ENCODE peak calls at places on chromosome 14, in ten cellular contexts. H is cardiac fibroblast; N is ureter; X is stomach; C is stimulated activated CD8-positive, alpha-beta memory T cell treated with anti-CD3 and anti-CD28 coated beads, Interleukin-4, amount 100 ng/mL, for 4 hours; K is hippocampal formation; J is left colon; Z is NCI-H2107; F is bronchial epithelial cell; A is activated naive CD8-positive, alpha-beta T cell treated with anti-CD3 and anti-CD28 coated beads for 36 hours. O is an unnamed sample.

GRCh38 chr14:99946652-99947489 is 118.4 kb upstream of the EVL start:
- DNase-seq in H (peak), N (no peak), X (peak), C (peak), K (no peak), J (no peak), Z (peak), F (no peak), A (peak), O (peak)

GRCh38 chr14:70665448-70666363 is 24.0 kb downstream of the TTC9 start:
- DNase-seq in H (no peak), N (peak), X (peak), C (no peak), K (no peak), J (peak), Z (peak), F (peak), A (no peak), O (peak)

GRCh38 chr14:99420711-99421110 is 59.9 kb downstream of the SETD3 start:
- DNase-seq in H (no peak), N (no peak), X (peak), C (no peak), K (no peak), J (peak), Z (no peak), F (peak), A (no peak), O (peak)

GRCh38 chr14:52922059-52922458 is 28.8 kb downstream of the FERMT2 start:
- DNase-seq in H (no peak), N (no peak), X (no peak), C (no peak), K (no peak), J (no peak), Z (no peak), F (no peak), A (no peak), O (no peak)

GRCh38 chr14:71395151-71395604 is 487.9 kb downstream of the PCNX1 start:
- DNase-seq in H (peak), N (no peak), X (no peak), C (no peak), K (no peak), J (no peak), Z (no peak), F (peak), A (no peak), O (no peak)

GRCh38 chr14:101009531-101009930 is 106.0 kb upstream of the RTL1 start:
- DNase-seq in H (no peak), N (no peak), X (no peak), C (no peak), K (no peak), J (no peak), Z (no peak), F (no peak), A (no peak), O (no peak)

GRCh38 chr14:58808828-58809227 is 171.1 kb downstream of the DACT1 start:
- DNase-seq in H (peak), N (peak), X (peak), C (no peak), K (peak), J (no peak), Z (no peak), F (peak), A (no peak), O (peak)

GRCh38 chr14:76509291-76509690 is 133.4 kb downstream of the ESRRB start:
- DNase-seq in H (no peak), N (no peak), X (no peak), C (no peak), K (no peak), J (no peak), Z (no peak), F (no peak), A (no peak), O (no peak)

GRCh38 chr14:45426685-45427282 is 173.8 kb upstream of the MIS18BP1 start:
- DNase-seq in H (peak), N (no peak), X (no peak), C (no peak), K (peak), J (no peak), Z (peak), F (peak), A (no peak), O (no peak)

GRCh38 chr14:61229475-61229888 is 51.7 kb downstream of the TMEM30B start:
- DNase-seq in H (no peak), N (no peak), X (peak), C (no peak), K (no peak), J (no peak), Z (peak), F (no peak), A (no peak), O (no peak)